ENCODE peak calls at places on chromosomes 6 and 20, in ten cellular contexts. One of them, this sample, is unnamed.

GRCh38 chr6:146985111-146985510 is 219.1 kb upstream of the STXBP5 start:
- ATAC-seq in central memory CD8-positive, alpha-beta T cell: no peak
- ATAC-seq in activated CD8-positive, alpha-beta T cell treated with anti-CD3 and anti-CD28 coated beads, Interleukin-2, amount 10 ng/mL, durations not matched to agents 7 days and 5 days: no peak
- ATAC-seq in left lung: no peak
- ATAC-seq in Right ventricle myocardium inferior: no peak
- ATAC-seq in IMR-90: peak; percentile 37
- ATAC-seq in right cardiac atrium: no peak
- ATAC-seq in gastroesophageal sphincter: no peak
- ATAC-seq in heart right ventricle: no peak
- ATAC-seq in left cardiac atrium: no peak
- ATAC-seq in this sample: no peak

GRCh38 chr6:115545410-115545986 is 515.2 kb downstream of the FRK start:
- ATAC-seq in central memory CD8-positive, alpha-beta T cell: no peak
- ATAC-seq in activated CD8-positive, alpha-beta T cell treated with anti-CD3 and anti-CD28 coated beads, Interleukin-2, amount 10 ng/mL, durations not matched to agents 7 days and 5 days: no peak
- ATAC-seq in left lung: peak; percentile 35
- ATAC-seq in Right ventricle myocardium inferior: peak; percentile 74
- ATAC-seq in IMR-90: no peak
- ATAC-seq in right cardiac atrium: peak; percentile 67
- ATAC-seq in gastroesophageal sphincter: peak; percentile 28
- ATAC-seq in heart right ventricle: peak; percentile 69
- ATAC-seq in left cardiac atrium: no peak
- ATAC-seq in this sample: no peak

GRCh38 chr6:167296293-167296690 is 5.2 kb downstream of the UNC93A start:
- ATAC-seq in central memory CD8-positive, alpha-beta T cell: no peak
- ATAC-seq in activated CD8-positive, alpha-beta T cell treated with anti-CD3 and anti-CD28 coated beads, Interleukin-2, amount 10 ng/mL, durations not matched to agents 7 days and 5 days: no peak
- ATAC-seq in left lung: no peak
- ATAC-seq in Right ventricle myocardium inferior: no peak
- ATAC-seq in IMR-90: no peak
- ATAC-seq in right cardiac atrium: no peak
- ATAC-seq in gastroesophageal sphincter: no peak
- ATAC-seq in heart right ventricle: no peak
- ATAC-seq in left cardiac atrium: no peak
- ATAC-seq in this sample: no peak

GRCh38 chr20:44796311-44796710 is 14.0 kb downstream of the RIMS4 start:
- ATAC-seq in central memory CD8-positive, alpha-beta T cell: no peak
- ATAC-seq in activated CD8-positive, alpha-beta T cell treated with anti-CD3 and anti-CD28 coated beads, Interleukin-2, amount 10 ng/mL, durations not matched to agents 7 days and 5 days: no peak
- ATAC-seq in left lung: no peak
- ATAC-seq in Right ventricle myocardium inferior: no peak
- ATAC-seq in IMR-90: no peak
- ATAC-seq in right cardiac atrium: no peak
- ATAC-seq in gastroesophageal sphincter: no peak
- ATAC-seq in heart right ventricle: no peak
- ATAC-seq in left cardiac atrium: no peak
- ATAC-seq in this sample: no peak

GRCh38 chr20:43055181-43055884 is 134.4 kb downstream of the PTPRT start:
- ATAC-seq in central memory CD8-positive, alpha-beta T cell: no peak
- ATAC-seq in activated CD8-positive, alpha-beta T cell treated with anti-CD3 and anti-CD28 coated beads, Interleukin-2, amount 10 ng/mL, durations not matched to agents 7 days and 5 days: no peak
- ATAC-seq in left lung: no peak
- ATAC-seq in Right ventricle myocardium inferior: no peak
- ATAC-seq in IMR-90: no peak
- ATAC-seq in right cardiac atrium: no peak
- ATAC-seq in gastroesophageal sphincter: no peak
- ATAC-seq in heart right ventricle: peak; percentile 42
- ATAC-seq in left cardiac atrium: no peak
- ATAC-seq in this sample: no peak

GRCh38 chr20:15865553-15865952 is 707.7 kb downstream of the KIF16B start:
- ATAC-seq in central memory CD8-positive, alpha-beta T cell: no peak
- ATAC-seq in activated CD8-positive, alpha-beta T cell treated with anti-CD3 and anti-CD28 coated beads, Interleukin-2, amount 10 ng/mL, durations not matched to agents 7 days and 5 days: no peak
- ATAC-seq in left lung: no peak
- ATAC-seq in Right ventricle myocardium inferior: no peak
- ATAC-seq in IMR-90: no peak
- ATAC-seq in right cardiac atrium: no peak
- ATAC-seq in gastroesophageal sphincter: no peak
- ATAC-seq in heart right ventricle: no peak
- ATAC-seq in left cardiac atrium: no peak
- ATAC-seq in this sample: no peak

GRCh38 chr6:158825038-158825950 is 6.1 kb upstream of the EZR start:
- ATAC-seq in central memory CD8-positive, alpha-beta T cell: no peak
- ATAC-seq in activated CD8-positive, alpha-beta T cell treated with anti-CD3 and anti-CD28 coated beads, Interleukin-2, amount 10 ng/mL, durations not matched to agents 7 days and 5 days: no peak
- ATAC-seq in left lung: peak; percentile 43
- ATAC-seq in Right ventricle myocardium inferior: peak; percentile 67
- ATAC-seq in IMR-90: peak; percentile 46
- ATAC-seq in right cardiac atrium: peak; percentile 83
- ATAC-seq in gastroesophageal sphincter: no peak
- ATAC-seq in heart right ventricle: peak; percentile 71
- ATAC-seq in left cardiac atrium: peak; percentile 51
- ATAC-seq in this sample: no peak

GRCh38 chr6:142395266-142395665 is 93.5 kb downstream of the ADGRG6 start:
- ATAC-seq in central memory CD8-positive, alpha-beta T cell: peak; percentile 15
- ATAC-seq in activated CD8-positive, alpha-beta T cell treated with anti-CD3 and anti-CD28 coated beads, Interleukin-2, amount 10 ng/mL, durations not matched to agents 7 days and 5 days: peak; percentile 50
- ATAC-seq in left lung: no peak
- ATAC-seq in Right ventricle myocardium inferior: no peak
- ATAC-seq in IMR-90: no peak
- ATAC-seq in right cardiac atrium: no peak
- ATAC-seq in gastroesophageal sphincter: no peak
- ATAC-seq in heart right ventricle: no peak
- ATAC-seq in left cardiac atrium: no peak
- ATAC-seq in this sample: peak; percentile 11

GRCh38 chr6:16496210-16496609 is 257.8 kb downstream of the GMPR start:
- ATAC-seq in central memory CD8-positive, alpha-beta T cell: no peak
- ATAC-seq in activated CD8-positive, alpha-beta T cell treated with anti-CD3 and anti-CD28 coated beads, Interleukin-2, amount 10 ng/mL, durations not matched to agents 7 days and 5 days: no peak
- ATAC-seq in left lung: no peak
- ATAC-seq in Right ventricle myocardium inferior: no peak
- ATAC-seq in IMR-90: no peak
- ATAC-seq in right cardiac atrium: no peak
- ATAC-seq in gastroesophageal sphincter: no peak
- ATAC-seq in heart right ventricle: no peak
- ATAC-seq in left cardiac atrium: no peak
- ATAC-seq in this sample: no peak

GRCh38 chr6:16747232-16748027 is 13.8 kb downstream of the ATXN1 start:
- ATAC-seq in central memory CD8-positive, alpha-beta T cell: peak; percentile 53
- ATAC-seq in activated CD8-positive, alpha-beta T cell treated with anti-CD3 and anti-CD28 coated beads, Interleukin-2, amount 10 ng/mL, durations not matched to agents 7 days and 5 days: no peak
- ATAC-seq in left lung: peak; percentile 67
- ATAC-seq in Right ventricle myocardium inferior: peak; percentile 30
- ATAC-seq in IMR-90: peak; percentile 90
- ATAC-seq in right cardiac atrium: peak; percentile 50
- ATAC-seq in gastroesophageal sphincter: no peak
- ATAC-seq in heart right ventricle: peak; percentile 55
- ATAC-seq in left cardiac atrium: peak; percentile 39
- ATAC-seq in this sample: peak; percentile 77

GRCh38 chr6:147905721-147906120 is 397.2 kb downstream of the SAMD5 start:
- ATAC-seq in central memory CD8-positive, alpha-beta T cell: no peak
- ATAC-seq in activated CD8-positive, alpha-beta T cell treated with anti-CD3 and anti-CD28 coated beads, Interleukin-2, amount 10 ng/mL, durations not matched to agents 7 days and 5 days: no peak
- ATAC-seq in left lung: no peak
- ATAC-seq in Right ventricle myocardium inferior: no peak
- ATAC-seq in IMR-90: peak; percentile 21
- ATAC-seq in right cardiac atrium: no peak
- ATAC-seq in gastroesophageal sphincter: no peak
- ATAC-seq in heart right ventricle: no peak
- ATAC-seq in left cardiac atrium: no peak
- ATAC-seq in this sample: no peak

GRCh38 chr6:90173262-90173926 is 123.2 kb downstream of the BACH2 start:
- ATAC-seq in central memory CD8-positive, alpha-beta T cell: no peak
- ATAC-seq in activated CD8-positive, alpha-beta T cell treated with anti-CD3 and anti-CD28 coated beads, Interleukin-2, amount 10 ng/mL, durations not matched to agents 7 days and 5 days: peak; percentile 26
- ATAC-seq in left lung: no peak
- ATAC-seq in Right ventricle myocardium inferior: no peak
- ATAC-seq in IMR-90: no peak
- ATAC-seq in right cardiac atrium: no peak
- ATAC-seq in gastroesophageal sphincter: no peak
- ATAC-seq in heart right ventricle: no peak
- ATAC-seq in left cardiac atrium: no peak
- ATAC-seq in this sample: no peak

GRCh38 chr20:57723816-57724215 is 14.0 kb upstream of the PMEPA1 start:
- ATAC-seq in central memory CD8-positive, alpha-beta T cell: no peak
- ATAC-seq in activated CD8-positive, alpha-beta T cell treated with anti-CD3 and anti-CD28 coated beads, Interleukin-2, amount 10 ng/mL, durations not matched to agents 7 days and 5 days: no peak
- ATAC-seq in left lung: no peak
- ATAC-seq in Right ventricle myocardium inferior: no peak
- ATAC-seq in IMR-90: no peak
- ATAC-seq in right cardiac atrium: no peak
- ATAC-seq in gastroesophageal sphincter: no peak
- ATAC-seq in heart right ventricle: no peak
- ATAC-seq in left cardiac atrium: no peak
- ATAC-seq in this sample: no peak

GRCh38 chr20:58793512-58794420 is 56.9 kb downstream of the GNAS-AS1 start:
- ATAC-seq in central memory CD8-positive, alpha-beta T cell: no peak
- ATAC-seq in activated CD8-positive, alpha-beta T cell treated with anti-CD3 and anti-CD28 coated beads, Interleukin-2, amount 10 ng/mL, durations not matched to agents 7 days and 5 days: no peak
- ATAC-seq in left lung: no peak
- ATAC-seq in Right ventricle myocardium inferior: no peak
- ATAC-seq in IMR-90: no peak
- ATAC-seq in right cardiac atrium: no peak
- ATAC-seq in gastroesophageal sphincter: no peak
- ATAC-seq in heart right ventricle: no peak
- ATAC-seq in left cardiac atrium: no peak
- ATAC-seq in this sample: no peak

GRCh38 chr6:30129818-30130679 is 5.9 kb upstream of the TRIM40 start:
- ATAC-seq in central memory CD8-positive, alpha-beta T cell: no peak
- ATAC-seq in activated CD8-positive, alpha-beta T cell treated with anti-CD3 and anti-CD28 coated beads, Interleukin-2, amount 10 ng/mL, durations not matched to agents 7 days and 5 days: no peak
- ATAC-seq in left lung: peak; percentile 71
- ATAC-seq in Right ventricle myocardium inferior: no peak
- ATAC-seq in IMR-90: no peak
- ATAC-seq in right cardiac atrium: no peak
- ATAC-seq in gastroesophageal sphincter: no peak
- ATAC-seq in heart right ventricle: no peak
- ATAC-seq in left cardiac atrium: no peak
- ATAC-seq in this sample: no peak

GRCh38 chr20:22584630-22584921 is 204 bp upstream of the FOXA2 start:
- ATAC-seq in central memory CD8-positive, alpha-beta T cell: no peak
- ATAC-seq in activated CD8-positive, alpha-beta T cell treated with anti-CD3 and anti-CD28 coated beads, Interleukin-2, amount 10 ng/mL, durations not matched to agents 7 days and 5 days: no peak
- ATAC-seq in left lung: peak; percentile 71
- ATAC-seq in Right ventricle myocardium inferior: no peak
- ATAC-seq in IMR-90: no peak
- ATAC-seq in right cardiac atrium: no peak
- ATAC-seq in gastroesophageal sphincter: no peak
- ATAC-seq in heart right ventricle: no peak
- ATAC-seq in left cardiac atrium: no peak
- ATAC-seq in this sample: no peak

GRCh38 chr6:111731404-111732195 is 125.9 kb upstream of the TRAF3IP2 start:
- ATAC-seq in central memory CD8-positive, alpha-beta T cell: peak; percentile 38
- ATAC-seq in activated CD8-positive, alpha-beta T cell treated with anti-CD3 and anti-CD28 coated beads, Interleukin-2, amount 10 ng/mL, durations not matched to agents 7 days and 5 days: no peak
- ATAC-seq in left lung: peak; percentile 19
- ATAC-seq in Right ventricle myocardium inferior: no peak
- ATAC-seq in IMR-90: no peak
- ATAC-seq in right cardiac atrium: no peak
- ATAC-seq in gastroesophageal sphincter: no peak
- ATAC-seq in heart right ventricle: no peak
- ATAC-seq in left cardiac atrium: no peak
- ATAC-seq in this sample: no peak

GRCh38 chr20:23092409-23092756 is 6.3 kb upstream of the CD93 start:
- ATAC-seq in central memory CD8-positive, alpha-beta T cell: no peak
- ATAC-seq in activated CD8-positive, alpha-beta T cell treated with anti-CD3 and anti-CD28 coated beads, Interleukin-2, amount 10 ng/mL, durations not matched to agents 7 days and 5 days: no peak
- ATAC-seq in left lung: no peak
- ATAC-seq in Right ventricle myocardium inferior: peak; percentile 23
- ATAC-seq in IMR-90: no peak
- ATAC-seq in right cardiac atrium: peak; percentile 75
- ATAC-seq in gastroesophageal sphincter: no peak
- ATAC-seq in heart right ventricle: no peak
- ATAC-seq in left cardiac atrium: no peak
- ATAC-seq in this sample: no peak

GRCh38 chr6:154276810-154277577 is 79.6 kb downstream of the IPCEF1 start:
- ATAC-seq in central memory CD8-positive, alpha-beta T cell: peak; percentile 70
- ATAC-seq in activated CD8-positive, alpha-beta T cell treated with anti-CD3 and anti-CD28 coated beads, Interleukin-2, amount 10 ng/mL, durations not matched to agents 7 days and 5 days: peak; percentile 68
- ATAC-seq in left lung: peak; percentile 89
- ATAC-seq in Right ventricle myocardium inferior: no peak
- ATAC-seq in IMR-90: peak; percentile 85
- ATAC-seq in right cardiac atrium: no peak
- ATAC-seq in gastroesophageal sphincter: peak; percentile 53
- ATAC-seq in heart right ventricle: no peak
- ATAC-seq in left cardiac atrium: peak; percentile 50
- ATAC-seq in this sample: peak; percentile 73

GRCh38 chr6:111979633-111980032 is 74.3 kb upstream of the CCN6 start:
- ATAC-seq in central memory CD8-positive, alpha-beta T cell: no peak
- ATAC-seq in activated CD8-positive, alpha-beta T cell treated with anti-CD3 and anti-CD28 coated beads, Interleukin-2, amount 10 ng/mL, durations not matched to agents 7 days and 5 days: no peak
- ATAC-seq in left lung: no peak
- ATAC-seq in Right ventricle myocardium inferior: peak; percentile 11
- ATAC-seq in IMR-90: no peak
- ATAC-seq in right cardiac atrium: no peak
- ATAC-seq in gastroesophageal sphincter: no peak
- ATAC-seq in heart right ventricle: peak; percentile 15
- ATAC-seq in left cardiac atrium: no peak
- ATAC-seq in this sample: no peak

GRCh38 chr6:123619156-123619555 is 17.6 kb downstream of the TRDN start:
- ATAC-seq in central memory CD8-positive, alpha-beta T cell: no peak
- ATAC-seq in activated CD8-positive, alpha-beta T cell treated with anti-CD3 and anti-CD28 coated beads, Interleukin-2, amount 10 ng/mL, durations not matched to agents 7 days and 5 days: no peak
- ATAC-seq in left lung: no peak
- ATAC-seq in Right ventricle myocardium inferior: peak; percentile 32
- ATAC-seq in IMR-90: no peak
- ATAC-seq in right cardiac atrium: peak; percentile 47
- ATAC-seq in gastroesophageal sphincter: no peak
- ATAC-seq in heart right ventricle: peak; percentile 55
- ATAC-seq in left cardiac atrium: no peak
- ATAC-seq in this sample: no peak

GRCh38 chr20:35235881-35236280 is 9.4 kb downstream of the MMP24 start:
- ATAC-seq in central memory CD8-positive, alpha-beta T cell: no peak
- ATAC-seq in activated CD8-positive, alpha-beta T cell treated with anti-CD3 and anti-CD28 coated beads, Interleukin-2, amount 10 ng/mL, durations not matched to agents 7 days and 5 days: no peak
- ATAC-seq in left lung: peak; percentile 63
- ATAC-seq in Right ventricle myocardium inferior: no peak
- ATAC-seq in IMR-90: no peak
- ATAC-seq in right cardiac atrium: peak; percentile 17
- ATAC-seq in gastroesophageal sphincter: no peak
- ATAC-seq in heart right ventricle: no peak
- ATAC-seq in left cardiac atrium: no peak
- ATAC-seq in this sample: no peak

GRCh38 chr6:4220619-4221018 is 85.2 kb upstream of the ECI2 start:
- ATAC-seq in central memory CD8-positive, alpha-beta T cell: no peak
- ATAC-seq in activated CD8-positive, alpha-beta T cell treated with anti-CD3 and anti-CD28 coated beads, Interleukin-2, amount 10 ng/mL, durations not matched to agents 7 days and 5 days: no peak
- ATAC-seq in left lung: no peak
- ATAC-seq in Right ventricle myocardium inferior: peak; percentile 56
- ATAC-seq in IMR-90: peak; percentile 38
- ATAC-seq in right cardiac atrium: no peak
- ATAC-seq in gastroesophageal sphincter: peak; percentile 51
- ATAC-seq in heart right ventricle: no peak
- ATAC-seq in left cardiac atrium: no peak
- ATAC-seq in this sample: no peak

GRCh38 chr6:107205062-107205461 is 89.7 kb upstream of the BEND3 start:
- ATAC-seq in central memory CD8-positive, alpha-beta T cell: no peak
- ATAC-seq in activated CD8-positive, alpha-beta T cell treated with anti-CD3 and anti-CD28 coated beads, Interleukin-2, amount 10 ng/mL, durations not matched to agents 7 days and 5 days: no peak
- ATAC-seq in left lung: peak; percentile 21
- ATAC-seq in Right ventricle myocardium inferior: no peak
- ATAC-seq in IMR-90: no peak
- ATAC-seq in right cardiac atrium: no peak
- ATAC-seq in gastroesophageal sphincter: no peak
- ATAC-seq in heart right ventricle: no peak
- ATAC-seq in left cardiac atrium: no peak
- ATAC-seq in this sample: no peak

GRCh38 chr6:159715168-159715567 is 12.1 kb upstream of the WTAP start:
- ATAC-seq in central memory CD8-positive, alpha-beta T cell: no peak
- ATAC-seq in activated CD8-positive, alpha-beta T cell treated with anti-CD3 and anti-CD28 coated beads, Interleukin-2, amount 10 ng/mL, durations not matched to agents 7 days and 5 days: no peak
- ATAC-seq in left lung: no peak
- ATAC-seq in Right ventricle myocardium inferior: no peak
- ATAC-seq in IMR-90: no peak
- ATAC-seq in right cardiac atrium: no peak
- ATAC-seq in gastroesophageal sphincter: no peak
- ATAC-seq in heart right ventricle: no peak
- ATAC-seq in left cardiac atrium: no peak
- ATAC-seq in this sample: no peak

GRCh38 chr6:88166901-88167624 is 916 bp upstream of the CNR1 start:
- ATAC-seq in central memory CD8-positive, alpha-beta T cell: no peak
- ATAC-seq in activated CD8-positive, alpha-beta T cell treated with anti-CD3 and anti-CD28 coated beads, Interleukin-2, amount 10 ng/mL, durations not matched to agents 7 days and 5 days: peak; percentile 41
- ATAC-seq in left lung: no peak
- ATAC-seq in Right ventricle myocardium inferior: no peak
- ATAC-seq in IMR-90: no peak
- ATAC-seq in right cardiac atrium: no peak
- ATAC-seq in gastroesophageal sphincter: no peak
- ATAC-seq in heart right ventricle: no peak
- ATAC-seq in left cardiac atrium: no peak
- ATAC-seq in this sample: no peak

GRCh38 chr20:4006640-4007039 is 8.7 kb downstream of the RNF24 start:
- ATAC-seq in central memory CD8-positive, alpha-beta T cell: no peak
- ATAC-seq in activated CD8-positive, alpha-beta T cell treated with anti-CD3 and anti-CD28 coated beads, Interleukin-2, amount 10 ng/mL, durations not matched to agents 7 days and 5 days: no peak
- ATAC-seq in left lung: peak; percentile 24
- ATAC-seq in Right ventricle myocardium inferior: peak; percentile 94
- ATAC-seq in IMR-90: peak; percentile 56
- ATAC-seq in right cardiac atrium: peak; percentile 87
- ATAC-seq in gastroesophageal sphincter: peak; percentile 65
- ATAC-seq in heart right ventricle: peak; percentile 88
- ATAC-seq in left cardiac atrium: peak; percentile 98
- ATAC-seq in this sample: peak; percentile 82

GRCh38 chr6:110250838-110251237 is 70.6 kb downstream of the CDC40 start:
- ATAC-seq in central memory CD8-positive, alpha-beta T cell: no peak
- ATAC-seq in activated CD8-positive, alpha-beta T cell treated with anti-CD3 and anti-CD28 coated beads, Interleukin-2, amount 10 ng/mL, durations not matched to agents 7 days and 5 days: no peak
- ATAC-seq in left lung: no peak
- ATAC-seq in Right ventricle myocardium inferior: no peak
- ATAC-seq in IMR-90: no peak
- ATAC-seq in right cardiac atrium: no peak
- ATAC-seq in gastroesophageal sphincter: no peak
- ATAC-seq in heart right ventricle: no peak
- ATAC-seq in left cardiac atrium: no peak
- ATAC-seq in this sample: no peak